ENCODE peak calls at places on chromosomes 11 and 22, in four cellular contexts. One of them, this sample, is unnamed.

GRCh38 chr11:35488117-35488516 is 37.3 kb downstream of the PAMR1 start:
- DNase-seq in ovary: no peak
- DNase-seq in A549: no peak
- DNase-seq in transverse colon: no peak
- DNase-seq in this sample: no peak

GRCh38 chr11:3205261-3206127 is 13.1 kb downstream of the MRGPRG start:
- DNase-seq in transverse colon: no peak
- DNase-seq in ovary: no peak
- DNase-seq in A549: no peak
- DNase-seq in this sample: no peak

GRCh38 chr11:128061321-128061871 is 526.0 kb downstream of the ETS1 start:
- DNase-seq in A549: no peak
- DNase-seq in ovary: no peak
- DNase-seq in transverse colon: no peak
- DNase-seq in this sample: no peak

GRCh38 chr11:118885831-118886571 is 2.3 kb downstream of the CXCR5 start:
- DNase-seq in ovary: no peak
- DNase-seq in A549: no peak
- DNase-seq in transverse colon: no peak
- DNase-seq in this sample: no peak

GRCh38 chr11:74081428-74081827 is 72.5 kb upstream of the UCP3 start:
- DNase-seq in transverse colon: no peak
- DNase-seq in ovary: no peak
- DNase-seq in A549: no peak
- DNase-seq in this sample: no peak

GRCh38 chr11:65857500-65858353 is at the start of gene CFL1:
- DNase-seq in ovary: peak; percentile 97
- DNase-seq in transverse colon: peak; percentile 99
- DNase-seq in A549: peak; percentile 99
- DNase-seq in this sample: peak; percentile 97

GRCh38 chr22:22957090-22957489 is 69.5 kb downstream of the IGLL5 start:
- DNase-seq in ovary: no peak
- DNase-seq in transverse colon: no peak
- DNase-seq in A549: no peak
- DNase-seq in this sample: no peak

GRCh38 chr11:57644748-57645715 is 4.7 kb downstream of the YPEL4 start:
- DNase-seq in ovary: peak; percentile 87
- DNase-seq in A549: peak; percentile 76
- DNase-seq in transverse colon: peak; percentile 87
- DNase-seq in this sample: peak; percentile 81

GRCh38 chr11:63212742-63213141 is 30.7 kb downstream of the SLC22A25 start:
- DNase-seq in transverse colon: no peak
- DNase-seq in A549: peak; percentile 30
- DNase-seq in ovary: no peak
- DNase-seq in this sample: no peak

GRCh38 chr11:73281796-73282660 is 9.9 kb downstream of the P2RY6 start:
- DNase-seq in ovary: peak; percentile 6
- DNase-seq in A549: no peak
- DNase-seq in transverse colon: no peak
- DNase-seq in this sample: no peak

GRCh38 chr11:2392241-2392959 is 8.2 kb upstream of the TSSC4 start:
- DNase-seq in ovary: no peak
- DNase-seq in A549: no peak
- DNase-seq in transverse colon: no peak
- DNase-seq in this sample: no peak

GRCh38 chr22:38758276-38758945 is 2.6 kb upstream of the SUN2 start:
- DNase-seq in ovary: no peak
- DNase-seq in transverse colon: no peak
- DNase-seq in A549: no peak
- DNase-seq in this sample: no peak
- TF ChIP-seq EP300 in ovary: no peak
- TF ChIP-seq EP300 in transverse colon: no peak
- TF ChIP-seq EP300 in A549: no peak
- TF ChIP-seq EP300 in this sample: no peak

GRCh38 chr11:69560141-69560790 is 78.8 kb downstream of the LINC01488 start:
- DNase-seq in transverse colon: no peak
- DNase-seq in A549: no peak
- DNase-seq in ovary: no peak
- DNase-seq in this sample: no peak
- H3K4me3 ChIP-seq in transverse colon: no peak overlapping the region
- H3K4me3 ChIP-seq in A549: no peak overlapping the region
- H3K4me3 ChIP-seq in ovary: no peak overlapping the region
- H3K4me3 ChIP-seq in this sample: no peak overlapping the region

DNA sequence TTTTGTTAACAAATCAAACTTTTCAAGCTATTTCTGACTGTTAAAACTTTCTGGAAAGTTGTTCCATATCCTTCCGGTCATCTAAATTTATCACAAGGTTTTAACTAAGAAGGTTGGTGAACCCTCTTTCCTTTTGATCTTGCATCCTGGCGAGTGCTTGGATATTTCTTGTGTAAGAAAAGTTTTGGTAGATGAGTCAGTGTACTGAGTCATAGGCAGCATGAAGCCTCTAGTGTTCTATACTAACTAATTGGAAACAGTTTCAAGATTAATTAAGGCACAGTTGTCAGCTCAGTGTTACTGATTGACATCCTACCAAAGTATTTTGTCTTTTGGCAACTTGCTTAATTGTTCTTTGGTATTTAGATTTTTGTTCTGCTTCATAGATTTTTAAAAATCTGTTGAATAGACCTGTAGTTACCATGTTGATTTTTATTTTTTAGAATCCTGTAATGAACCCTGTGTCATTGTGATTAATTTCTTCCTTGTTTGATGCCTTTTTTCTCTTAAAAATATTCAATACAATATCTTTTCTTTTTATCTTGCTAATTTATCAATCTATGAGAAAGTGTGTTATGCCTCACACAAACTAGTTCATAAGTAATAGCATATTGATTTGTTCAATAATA is 38.0 kb downstream of the METTL15 start:
- DNase-seq in A549: peak; percentile 60
- DNase-seq in transverse colon: no peak
- DNase-seq in ovary: no peak
- DNase-seq in this sample: no peak
- TF ChIP-seq EP300 in A549: no peak
- TF ChIP-seq EP300 in transverse colon: no peak
- TF ChIP-seq EP300 in ovary: no peak
- TF ChIP-seq EP300 in this sample: no peak

DNA sequence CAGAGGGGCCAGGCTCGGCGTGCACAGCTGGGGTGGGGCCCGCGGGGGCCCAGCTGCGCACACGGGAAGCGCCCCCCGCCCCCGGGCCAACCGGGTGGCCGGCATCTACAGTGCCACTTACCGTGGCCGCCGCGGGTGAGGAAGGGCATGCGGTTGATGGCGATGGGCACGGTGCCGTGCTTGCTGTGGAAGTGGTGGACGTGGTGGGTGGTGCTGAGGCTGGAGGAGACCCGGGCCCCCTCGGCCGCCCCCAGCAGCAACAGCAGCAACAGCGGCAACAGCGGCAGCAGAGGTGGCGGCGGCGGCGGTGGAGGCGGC is 51.4 kb downstream of the SLC22A12 start:
- DNase-seq in ovary: no peak
- DNase-seq in A549: no peak
- DNase-seq in transverse colon: no peak
- DNase-seq in this sample: no peak
- H3K4me3 ChIP-seq in ovary: peak overlapping the region; percentile 69
- H3K4me3 ChIP-seq in A549: peak overlapping the region; percentile 38
- H3K4me3 ChIP-seq in transverse colon: peak overlapping the region; percentile 49
- H3K4me3 ChIP-seq in this sample: no peak overlapping the region

DNA sequence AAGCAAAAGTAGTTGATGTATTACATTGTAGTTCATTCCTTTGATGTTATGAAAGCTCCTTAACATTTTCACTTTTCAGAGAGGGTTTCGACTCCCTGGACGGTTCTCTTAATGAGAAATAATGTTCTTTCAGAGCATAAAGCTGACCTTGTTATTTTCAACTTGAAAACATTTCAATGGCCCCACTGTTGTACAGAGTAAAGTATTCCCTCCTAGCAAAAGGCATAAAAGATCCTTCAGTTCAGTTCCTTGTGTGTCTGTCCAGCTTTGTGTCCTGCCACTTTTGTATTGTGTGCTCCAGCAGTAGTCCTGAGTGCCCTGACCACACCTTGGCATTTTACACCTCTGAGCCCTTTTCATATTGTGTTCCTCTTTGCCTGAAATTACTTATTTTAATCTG is 64.0 kb downstream of the UVRAG start:
- DNase-seq in transverse colon: no peak
- DNase-seq in ovary: no peak
- DNase-seq in A549: no peak
- DNase-seq in this sample: no peak
- TF ChIP-seq EP300 in transverse colon: no peak
- TF ChIP-seq EP300 in ovary: no peak
- TF ChIP-seq EP300 in A549: no peak
- TF ChIP-seq EP300 in this sample: no peak

GRCh38 chr11:40513281-40513680 is 946.2 kb downstream of the LRRC4C start:
- DNase-seq in A549: no peak
- DNase-seq in ovary: no peak
- DNase-seq in transverse colon: no peak
- DNase-seq in this sample: no peak
- H3K4me3 ChIP-seq in A549: no peak overlapping the region
- H3K4me3 ChIP-seq in ovary: no peak overlapping the region
- H3K4me3 ChIP-seq in transverse colon: no peak overlapping the region
- H3K4me3 ChIP-seq in this sample: no peak overlapping the region

DNA sequence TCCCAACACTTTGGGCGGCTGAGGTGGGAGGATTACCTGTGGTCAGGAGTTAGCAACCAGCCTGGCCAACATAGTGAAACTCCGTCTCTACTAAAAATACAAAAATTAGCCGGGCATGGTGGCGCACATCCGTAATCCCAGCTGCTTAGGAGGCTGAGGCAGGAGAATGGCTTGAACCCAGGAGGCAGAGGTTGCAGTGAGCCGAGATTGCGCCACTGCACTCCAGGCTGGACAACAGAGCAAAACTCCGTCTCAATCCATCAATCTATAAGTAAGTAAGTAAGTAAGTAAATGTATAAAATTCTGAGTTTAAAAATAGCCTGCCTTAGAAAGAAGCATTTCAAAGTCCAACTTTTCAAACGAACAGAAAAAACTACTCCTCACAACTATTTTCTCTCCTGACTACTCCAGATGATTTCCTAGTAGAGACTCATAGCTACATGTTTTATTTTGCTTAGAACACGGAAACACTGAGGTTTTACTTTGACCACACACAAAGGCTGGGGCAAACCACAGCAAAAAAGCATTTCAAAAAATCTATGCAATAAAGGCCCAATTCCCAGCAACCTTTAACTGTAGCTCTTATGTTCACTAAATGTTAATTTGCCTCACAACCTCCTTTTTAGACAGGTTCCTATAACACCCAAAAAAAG is 16.3 kb downstream of the SPTY2D1 start:
- DNase-seq in transverse colon: no peak
- DNase-seq in ovary: no peak
- DNase-seq in A549: no peak
- DNase-seq in this sample: no peak
- TF ChIP-seq EP300 in transverse colon: no peak
- TF ChIP-seq EP300 in ovary: no peak
- TF ChIP-seq EP300 in A549: no peak
- TF ChIP-seq EP300 in this sample: no peak

GRCh38 chr11:112160452-112160851 is 3.4 kb downstream of the IL18 start:
- DNase-seq in A549: no peak
- DNase-seq in transverse colon: no peak
- DNase-seq in ovary: no peak
- DNase-seq in this sample: no peak
- H3K4me3 ChIP-seq in A549: peak overlapping the region; percentile 80
- H3K4me3 ChIP-seq in transverse colon: no peak overlapping the region
- H3K4me3 ChIP-seq in ovary: no peak overlapping the region
- H3K4me3 ChIP-seq in this sample: no peak overlapping the region

GRCh38 chr11:12721816-12722604 is 47.8 kb downstream of the TEAD1 start:
- DNase-seq in A549: peak; percentile 31
- DNase-seq in ovary: no peak
- DNase-seq in transverse colon: no peak
- DNase-seq in this sample: no peak

GRCh38 chr11:12725047-12725862 is 51.0 kb downstream of the TEAD1 start:
- DNase-seq in ovary: no peak
- DNase-seq in A549: no peak
- DNase-seq in transverse colon: no peak
- DNase-seq in this sample: no peak

GRCh38 chr11:12725863-12726666 is 51.8 kb downstream of the TEAD1 start:
- DNase-seq in transverse colon: no peak
- DNase-seq in A549: peak; percentile 31
- DNase-seq in ovary: no peak
- DNase-seq in this sample: no peak

GRCh38 chr11:12723410-12724297 is 49.4 kb downstream of the TEAD1 start:
- DNase-seq in A549: peak; percentile 82
- DNase-seq in transverse colon: peak; percentile 18
- DNase-seq in ovary: no peak
- DNase-seq in this sample: no peak

DNA sequence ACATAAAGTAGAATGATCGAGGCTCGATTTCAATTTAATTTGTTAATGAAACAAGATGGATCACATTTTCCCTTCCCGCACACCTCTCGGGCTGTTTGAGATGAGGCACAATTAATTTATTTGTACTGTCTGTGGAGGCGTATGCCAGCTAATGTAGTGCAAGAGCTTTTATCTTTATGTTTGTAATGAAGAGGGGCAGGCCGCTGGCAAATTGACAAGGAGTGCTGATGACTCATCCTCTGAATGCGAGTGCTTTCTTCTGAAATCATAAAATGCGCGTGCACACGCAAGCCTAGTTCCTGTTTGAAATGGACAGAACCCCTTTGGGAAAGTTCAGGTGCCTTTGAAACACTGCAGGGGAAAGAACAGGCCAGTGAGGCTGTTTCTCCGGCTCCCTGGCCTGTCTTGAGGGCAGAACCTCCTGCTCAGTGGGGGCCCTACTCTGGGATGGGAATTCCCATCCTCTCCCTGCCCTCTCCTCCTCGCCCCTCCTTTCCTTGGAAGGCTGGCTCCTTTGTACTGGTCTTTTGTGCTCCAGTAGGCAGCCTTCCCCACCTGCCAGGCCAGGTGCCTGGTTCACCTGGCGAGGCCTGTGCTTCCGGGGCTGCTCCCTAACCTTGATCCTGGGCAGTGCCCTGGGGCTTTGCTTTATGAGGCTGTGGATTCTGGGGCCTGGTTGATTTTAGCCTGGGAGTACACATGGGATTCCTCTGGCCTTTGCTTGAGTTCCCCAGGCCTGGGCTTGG is 50.3 kb downstream of the TEAD1 start:
- DNase-seq in transverse colon: peak; percentile 91
- DNase-seq in A549: peak; percentile 88
- DNase-seq in ovary: peak; percentile 93
- DNase-seq in this sample: peak; percentile 66
- TF ChIP-seq EP300 in transverse colon: no peak
- TF ChIP-seq EP300 in A549: peak; percentile 33
- TF ChIP-seq EP300 in ovary: no peak
- TF ChIP-seq EP300 in this sample: peak; percentile 12